ENCODE peak calls at places on chromosomes 12 and 14, in four cellular contexts. One of them, this sample, is unnamed.

GRCh38 chr14:30656190-30656632 is 34.1 kb downstream of the SCFD1 start:
- DNase-seq in upper lobe of left lung: peak
- DNase-seq in testis: peak
- DNase-seq in heart left ventricle: peak
- DNase-seq in this sample: no peak

GRCh38 chr12:30440826-30441602 is 254.7 kb downstream of the IPO8 start:
- DNase-seq in heart left ventricle: no peak
- DNase-seq in testis: peak
- DNase-seq in upper lobe of left lung: no peak
- DNase-seq in this sample: no peak

GRCh38 chr12:40078201-40078730 is 27.6 kb downstream of the SLC2A13 start:
- DNase-seq in upper lobe of left lung: no peak
- DNase-seq in testis: no peak
- DNase-seq in heart left ventricle: no peak
- DNase-seq in this sample: no peak

GRCh38 chr14:103801459-103801858 is 45.9 kb downstream of the PPP1R13B start:
- DNase-seq in heart left ventricle: no peak
- DNase-seq in upper lobe of left lung: peak
- DNase-seq in testis: no peak
- DNase-seq in this sample: no peak

GRCh38 chr12:131852551-131853299 is 24.5 kb downstream of the MMP17 start:
- DNase-seq in heart left ventricle: peak
- DNase-seq in testis: no peak
- DNase-seq in upper lobe of left lung: no peak
- DNase-seq in this sample: peak

GRCh38 chr12:51589060-51589459 is 2.0 kb upstream of the SCN8A start:
- DNase-seq in heart left ventricle: no peak
- DNase-seq in upper lobe of left lung: no peak
- DNase-seq in testis: no peak
- DNase-seq in this sample: no peak

GRCh38 chr12:107372229-107372658 is 278.9 kb upstream of the CRY1 start:
- DNase-seq in testis: no peak
- DNase-seq in upper lobe of left lung: no peak
- DNase-seq in heart left ventricle: no peak
- DNase-seq in this sample: no peak

GRCh38 chr14:104392396-104393198 is 187.0 kb upstream of the C14orf180 start:
- DNase-seq in testis: no peak
- DNase-seq in heart left ventricle: no peak
- DNase-seq in upper lobe of left lung: no peak
- DNase-seq in this sample: peak

GRCh38 chr12:126397071-126397571 is 1331.9 kb downstream of the AACS start:
- DNase-seq in heart left ventricle: no peak
- DNase-seq in testis: no peak
- DNase-seq in upper lobe of left lung: no peak
- DNase-seq in this sample: no peak

GRCh38 chr12:1590083-1590979 is 4.0 kb downstream of the FBXL14 start:
- DNase-seq in heart left ventricle: no peak
- DNase-seq in upper lobe of left lung: no peak
- DNase-seq in testis: peak
- DNase-seq in this sample: no peak

GRCh38 chr14:103298620-103299019 is 35.4 kb upstream of the EIF5 start:
- DNase-seq in upper lobe of left lung: no peak
- DNase-seq in testis: no peak
- DNase-seq in heart left ventricle: no peak
- DNase-seq in this sample: no peak

GRCh38 chr12:18320036-18320617 is 58.8 kb downstream of the PIK3C2G start:
- DNase-seq in upper lobe of left lung: peak
- DNase-seq in testis: no peak
- DNase-seq in heart left ventricle: peak
- DNase-seq in this sample: peak

GRCh38 chr14:22131749-22132476 is 457.1 kb downstream of the DAD1 start:
- DNase-seq in testis: peak
- DNase-seq in heart left ventricle: no peak
- DNase-seq in upper lobe of left lung: no peak
- DNase-seq in this sample: no peak

GRCh38 chr12:116528498-116528897 is 30.7 kb upstream of the MAP1LC3B2 start:
- DNase-seq in heart left ventricle: no peak
- DNase-seq in upper lobe of left lung: no peak
- DNase-seq in testis: no peak
- DNase-seq in this sample: no peak

GRCh38 chr14:104228716-104229620 is 90.6 kb downstream of the KIF26A start:
- DNase-seq in upper lobe of left lung: no peak
- DNase-seq in testis: no peak
- DNase-seq in heart left ventricle: no peak
- DNase-seq in this sample: no peak

DNA sequence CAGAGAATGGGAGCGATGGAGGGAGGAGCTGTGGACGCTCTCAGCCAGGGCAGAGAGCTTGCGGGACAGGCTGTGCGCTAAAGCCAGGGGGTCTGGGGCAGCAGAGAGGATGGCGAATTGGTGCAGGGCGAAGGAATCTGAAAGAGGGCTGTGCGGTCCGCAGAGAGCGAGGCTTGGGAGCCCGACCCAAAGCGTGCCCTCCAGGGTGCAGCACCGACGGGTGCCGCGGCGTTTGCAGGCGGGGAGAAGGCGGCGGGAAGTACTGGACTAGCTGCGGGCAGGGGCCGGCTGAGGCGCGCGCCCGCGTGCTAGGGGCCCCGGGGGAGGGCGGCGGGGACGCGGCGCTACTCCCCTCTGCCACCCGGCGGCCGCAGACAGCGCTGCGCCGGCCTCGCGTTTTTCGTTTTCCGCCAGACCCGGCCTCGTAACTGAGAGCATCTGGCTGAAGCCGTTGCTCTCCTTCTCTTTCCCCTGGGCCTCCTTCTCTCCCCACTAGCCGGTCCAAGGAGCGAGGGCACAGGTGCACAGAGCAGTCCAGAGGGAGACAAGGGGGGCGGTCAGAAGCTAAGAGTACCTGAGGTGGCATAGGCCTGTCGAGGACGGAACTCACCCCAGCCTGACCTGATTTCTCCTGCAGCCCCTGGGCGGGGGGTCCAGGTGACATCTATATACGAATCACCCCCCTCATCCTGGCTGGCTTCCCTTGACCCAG is 24.9 kb downstream of the SLC6A12 start:
- DNase-seq in heart left ventricle: peak
- DNase-seq in testis: peak
- DNase-seq in upper lobe of left lung: peak
- DNase-seq in this sample: no peak
- TF ChIP-seq POLR2A in heart left ventricle: no peak
- TF ChIP-seq POLR2A in testis: no peak
- TF ChIP-seq POLR2A in upper lobe of left lung: no peak
- TF ChIP-seq POLR2A in this sample: no peak

GRCh38 chr14:74762917-74763802 is at the start of gene YLPM1:
- DNase-seq in heart left ventricle: peak
- DNase-seq in testis: peak
- DNase-seq in upper lobe of left lung: peak
- DNase-seq in this sample: peak

GRCh38 chr14:74771409-74771808 is 8.3 kb downstream of the YLPM1 start:
- DNase-seq in testis: no peak
- DNase-seq in upper lobe of left lung: no peak
- DNase-seq in heart left ventricle: no peak
- DNase-seq in this sample: no peak

GRCh38 chr14:74763803-74764531 is 851 bp downstream of the YLPM1 start:
- DNase-seq in upper lobe of left lung: peak
- DNase-seq in testis: peak
- DNase-seq in heart left ventricle: peak
- DNase-seq in this sample: no peak

GRCh38 chr14:74765721-74766120 is 2.6 kb downstream of the YLPM1 start:
- DNase-seq in testis: no peak
- DNase-seq in heart left ventricle: no peak
- DNase-seq in upper lobe of left lung: no peak
- DNase-seq in this sample: no peak
- H3K4me3 ChIP-seq in testis: no peak
- H3K4me3 ChIP-seq in heart left ventricle: peak
- H3K4me3 ChIP-seq in upper lobe of left lung: peak
- H3K4me3 ChIP-seq in this sample: peak

GRCh38 chr14:77154421-77154820 is 12.8 kb upstream of the ZDHHC22 start:
- DNase-seq in heart left ventricle: no peak
- DNase-seq in upper lobe of left lung: no peak
- DNase-seq in testis: peak
- DNase-seq in this sample: no peak
- H3K27ac ChIP-seq in heart left ventricle: no peak
- H3K27ac ChIP-seq in upper lobe of left lung: no peak
- H3K27ac ChIP-seq in testis: no peak
- H3K27ac ChIP-seq in this sample: no peak

GRCh38 chr12:57516617-57517153 is 3.6 kb downstream of the DDIT3 start:
- DNase-seq in testis: no peak
- DNase-seq in upper lobe of left lung: no peak
- DNase-seq in heart left ventricle: no peak
- DNase-seq in this sample: no peak

GRCh38 chr12:57518920-57519757 is 1.2 kb downstream of the DDIT3 start:
- DNase-seq in heart left ventricle: peak
- DNase-seq in upper lobe of left lung: peak
- DNase-seq in testis: peak
- DNase-seq in this sample: no peak

GRCh38 chr12:57519758-57520007 is 631 bp downstream of the DDIT3 start:
- DNase-seq in upper lobe of left lung: no peak
- DNase-seq in heart left ventricle: no peak
- DNase-seq in testis: no peak
- DNase-seq in this sample: no peak

GRCh38 chr12:57517187-57517586 is 3.1 kb downstream of the DDIT3 start:
- DNase-seq in upper lobe of left lung: no peak
- DNase-seq in heart left ventricle: no peak
- DNase-seq in testis: no peak
- DNase-seq in this sample: no peak

DNA sequence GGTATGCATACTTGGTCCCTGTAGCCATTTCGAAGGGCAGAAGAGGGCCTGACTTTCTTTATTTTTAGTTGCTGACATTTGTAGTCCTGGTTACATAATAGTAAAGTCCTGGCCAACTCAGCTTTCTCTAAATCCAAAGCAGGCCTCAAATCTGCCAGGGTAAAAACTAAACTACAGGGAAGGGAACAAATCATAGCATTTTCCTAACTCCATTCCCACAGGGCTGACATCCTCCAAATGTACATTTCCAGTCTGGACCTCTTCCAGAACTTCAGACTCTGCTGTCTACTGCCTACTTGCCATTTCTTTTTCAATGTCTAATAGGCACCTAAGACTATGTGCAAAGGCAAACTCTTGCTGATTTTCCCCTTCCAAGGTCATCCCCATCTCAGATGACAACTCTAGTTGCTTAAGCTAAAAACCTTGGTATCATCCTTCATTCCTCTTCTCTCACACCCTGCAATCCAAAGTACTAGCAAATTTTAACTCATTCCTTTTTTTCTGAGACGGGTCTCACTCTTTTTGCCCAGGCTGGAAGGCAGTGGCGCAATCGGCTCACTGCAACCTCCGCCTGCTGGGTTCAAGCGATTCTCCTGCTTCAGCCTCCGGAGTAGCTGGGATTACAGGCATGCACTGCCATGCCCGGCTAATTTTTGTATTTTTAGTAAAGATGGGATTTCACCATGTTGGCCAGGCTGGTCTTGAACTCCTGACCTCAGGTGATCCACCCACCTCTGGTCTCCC is 2.0 kb downstream of the DDIT3 start:
- DNase-seq in heart left ventricle: no peak
- DNase-seq in upper lobe of left lung: no peak
- DNase-seq in testis: no peak
- DNase-seq in this sample: no peak
- TF ChIP-seq POLR2A in heart left ventricle: no peak
- TF ChIP-seq POLR2A in upper lobe of left lung: no peak
- TF ChIP-seq POLR2A in testis: no peak
- TF ChIP-seq POLR2A in this sample: no peak

DNA sequence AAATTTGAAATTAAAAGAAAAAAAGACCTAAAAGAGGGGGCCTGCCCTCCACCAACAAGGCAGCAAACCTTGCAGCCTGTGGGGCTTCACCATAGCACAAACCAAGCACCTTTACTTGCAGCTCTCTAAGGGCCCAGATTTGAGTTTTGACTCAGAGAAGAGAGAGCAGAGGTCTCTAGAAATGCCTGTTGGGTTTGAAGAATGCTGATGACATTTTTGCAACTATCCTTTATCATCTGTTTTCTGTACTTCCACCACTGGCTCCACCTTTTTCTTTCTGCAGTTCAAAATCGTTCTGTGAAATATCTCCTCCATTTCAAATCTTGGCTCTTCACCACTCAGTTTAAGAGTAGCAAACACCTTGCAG is 83.8 kb upstream of the HMGA2 start:
- DNase-seq in heart left ventricle: no peak
- DNase-seq in upper lobe of left lung: no peak
- DNase-seq in testis: no peak
- DNase-seq in this sample: no peak
- H3K4me3 ChIP-seq in heart left ventricle: peak
- H3K4me3 ChIP-seq in upper lobe of left lung: no peak
- H3K4me3 ChIP-seq in testis: peak
- H3K4me3 ChIP-seq in this sample: no peak

DNA sequence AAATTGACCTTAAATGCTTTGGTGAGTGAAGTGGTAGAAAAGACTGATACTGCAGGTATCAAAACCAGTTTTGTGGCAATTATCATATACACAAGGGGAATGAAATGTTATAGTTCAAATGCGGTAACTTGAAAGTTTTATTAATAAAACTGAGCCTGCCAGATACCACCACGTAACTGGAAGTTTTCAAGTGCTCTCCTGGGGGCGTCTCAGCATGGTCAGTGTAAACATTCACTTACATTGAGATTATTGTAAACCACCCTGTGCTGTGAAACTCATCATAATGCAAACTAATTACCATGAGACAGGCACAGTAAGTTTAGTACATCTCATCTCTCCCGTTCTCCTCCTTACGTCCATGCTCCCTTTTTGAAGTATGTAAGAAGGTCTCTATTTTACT is 280.7 kb upstream of the FAR2 start:
- DNase-seq in heart left ventricle: no peak
- DNase-seq in upper lobe of left lung: no peak
- DNase-seq in testis: no peak
- DNase-seq in this sample: no peak
- H3K27ac ChIP-seq in heart left ventricle: no peak
- H3K27ac ChIP-seq in upper lobe of left lung: no peak
- H3K27ac ChIP-seq in testis: no peak
- H3K27ac ChIP-seq in this sample: no peak

GRCh38 chr14:76956253-76957090 is 72.0 kb downstream of the IRF2BPL start:
- DNase-seq in heart left ventricle: peak
- DNase-seq in upper lobe of left lung: peak
- DNase-seq in testis: peak
- DNase-seq in this sample: peak
- TF ChIP-seq POLR2A in heart left ventricle: no peak
- TF ChIP-seq POLR2A in upper lobe of left lung: peak
- TF ChIP-seq POLR2A in testis: no peak
- TF ChIP-seq POLR2A in this sample: peak

DNA sequence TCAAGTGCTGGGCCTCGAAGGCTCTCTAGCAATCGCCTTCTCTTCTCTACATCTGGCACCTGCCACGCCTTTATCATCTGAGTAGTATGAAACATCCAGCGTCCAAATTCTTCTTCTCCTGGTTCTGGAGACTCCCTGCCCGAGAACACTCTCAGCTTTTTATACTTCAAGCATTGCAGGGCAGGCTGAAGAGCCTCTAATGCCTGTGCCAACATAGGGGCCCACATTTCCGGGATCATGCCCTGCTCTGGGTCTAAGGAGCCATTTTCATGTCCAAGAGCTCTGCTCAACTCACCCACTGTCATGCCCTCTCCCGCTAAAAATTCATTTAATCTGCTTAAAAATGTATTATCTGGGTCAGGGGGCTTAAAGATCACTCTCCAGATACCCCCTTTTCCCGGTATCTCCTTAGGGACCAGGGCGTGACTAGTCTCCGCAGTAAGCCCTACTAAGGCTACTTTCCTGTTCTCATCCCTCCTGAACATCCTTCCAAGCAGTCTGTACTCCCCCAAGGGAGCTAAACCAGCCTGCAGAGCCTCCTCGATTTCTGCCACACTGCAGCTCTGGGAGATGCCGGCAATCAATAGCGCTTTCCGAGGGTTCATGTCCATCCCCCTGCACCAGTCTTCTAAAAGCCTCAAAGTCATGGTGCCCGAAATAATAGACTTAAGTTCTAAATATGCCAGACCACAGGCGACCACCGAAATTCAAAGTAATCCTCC is 940 bp downstream of the MOAP1 start:
- DNase-seq in testis: peak
- DNase-seq in heart left ventricle: no peak
- DNase-seq in upper lobe of left lung: peak
- DNase-seq in this sample: no peak
- H3K4me3 ChIP-seq in testis: peak
- H3K4me3 ChIP-seq in heart left ventricle: peak
- H3K4me3 ChIP-seq in upper lobe of left lung: peak
- H3K4me3 ChIP-seq in this sample: peak

This sample was measured in Peyer's patch.